ENCODE peak calls at places on chromosome 17, in four cellular contexts. T is amniotic epithelial cell, J is lower leg skin, U is DMS153. A is an unnamed sample.
A peak's percentile ranks its signal among the peaks of the same experiment; 100 is the strongest.

GRCh38 chr17:1188812-1189211 is 9.0 kb upstream of the ABR start:
- DNase-seq in U (no peak), J (peak; percentile 95), T (no peak), A (no peak)

GRCh38 chr17:81576621-81577277 is 24.6 kb upstream of the FAAP100 start:
- DNase-seq in U (no peak), T (peak; percentile 81), J (no peak), A (no peak)

GRCh38 chr17:42459983-42460300 is 1.3 kb downstream of the ATP6V0A1 start:
- DNase-seq in J (no peak), T (peak; percentile 84), U (no peak), A (peak; percentile 23)

GRCh38 chr17:28178800-28179199 is 136.3 kb downstream of the NLK start:
- DNase-seq in J (no peak), T (no peak), U (no peak), A (no peak)

GRCh38 chr17:57968456-57968855 is 13.2 kb upstream of the CUEDC1 start:
- DNase-seq in J (no peak), U (no peak), T (no peak), A (no peak)

GRCh38 chr17:78672880-78673371 is 95.7 kb upstream of the DNAH17 start:
- DNase-seq in U (no peak), T (peak; percentile 77), J (no peak), A (no peak)

GRCh38 chr17:33269337-33270060 is 23.6 kb downstream of the ASIC2 start:
- DNase-seq in U (no peak), T (no peak), J (no peak), A (no peak)

GRCh38 chr17:3750926-3751325 is 27.2 kb downstream of the HASPIN start:
- DNase-seq in J (no peak), T (no peak), U (no peak), A (peak; percentile 46)

GRCh38 chr17:78365561-78366108 is 5.8 kb upstream of the SOCS3 start:
- DNase-seq in J (no peak), U (no peak), T (no peak), A (no peak)

GRCh38 chr17:5780476-5780875 is 196.2 kb upstream of the NLRP1 start:
- DNase-seq in T (no peak), J (no peak), U (no peak), A (no peak)

GRCh38 chr17:79749156-79749815 is 18.5 kb downstream of the ENPP7 start:
- DNase-seq in J (no peak), U (no peak), T (peak; percentile 83), A (no peak)

GRCh38 chr17:37079065-37079708 is 130.4 kb downstream of the AATF start:
- DNase-seq in J (no peak), U (no peak), T (no peak), A (no peak)

GRCh38 chr17:75506134-75506533 is 9.2 kb downstream of the CASKIN2 start:
- DNase-seq in U (no peak), J (no peak), T (no peak), A (no peak)

GRCh38 chr17:2071421-2072281 is 16.7 kb downstream of the HIC1 start:
- DNase-seq in U (no peak), T (no peak), J (no peak), A (no peak)

GRCh38 chr17:40542562-40543411 is 22.5 kb downstream of the CCR7 start:
- DNase-seq in T (peak; percentile 100), J (peak; percentile 79), U (no peak), A (no peak)

GRCh38 chr17:61118871-61119270 is 280.8 kb upstream of the TBX2 start:
- DNase-seq in J (no peak), T (no peak), U (no peak), A (no peak)

GRCh38 chr17:72117748-72118587 is 2.9 kb upstream of the SOX9 start:
- DNase-seq in J (no peak), T (no peak), U (no peak), A (no peak)